ENCODE peak calls at places on chromosomes 13 and 19, in ten cellular contexts. Q is IMR-90; E is cardiac muscle cell; D is T-helper 2 cell; I is CD8-positive, alpha-beta memory T cell; T is Peyer's patch; L is stimulated activated CD4-positive, alpha-beta T cell treated with anti-CD3 and anti-CD28 coated beads, Interleukin-4, amount 100 ng/mL, for 24 hours; S is posterior vena cava; P is NCI-H524; C is NCI-H2107. U is an unnamed sample.

GRCh38 chr19:42124386-42124901 is 7.8 kb downstream of the POU2F2 start:
- DNase-seq in Q (no peak), E (no peak), D (no peak), I (no peak), T (no peak), L (no peak), S (no peak), P (no peak), C (no peak), U (no peak)

GRCh38 chr19:23799321-23799720 is 40.6 kb upstream of the ZNF681 start:
- DNase-seq in Q (no peak), E (peak), D (no peak), I (peak), T (no peak), L (peak), S (no peak), P (no peak), C (no peak), U (no peak)

GRCh38 chr19:2270572-2271515 is 11.1 kb downstream of the PEAK3 start:
- DNase-seq in Q (peak), E (peak), D (peak), I (peak), T (peak), L (peak), S (peak), P (no peak), C (no peak), U (no peak)

GRCh38 chr19:33118643-33119042 is 13.3 kb upstream of the WDR88 start:
- DNase-seq in Q (no peak), E (no peak), D (no peak), I (no peak), T (no peak), L (no peak), S (no peak), P (no peak), C (no peak), U (no peak)

GRCh38 chr19:45901432-45901903 is 945 bp downstream of the MYPOP start:
- DNase-seq in Q (peak), E (peak), D (no peak), I (peak), T (peak), L (no peak), S (no peak), P (no peak), C (no peak), U (no peak)

GRCh38 chr19:13981467-13981866 is 24.7 kb downstream of the RFX1 start:
- DNase-seq in Q (no peak), E (no peak), D (no peak), I (no peak), T (peak), L (no peak), S (no peak), P (no peak), C (no peak), U (no peak)

GRCh38 chr13:32984857-32985626 is 31.2 kb upstream of the KL start:
- DNase-seq in Q (peak), E (no peak), D (no peak), I (no peak), T (no peak), L (no peak), S (no peak), P (no peak), C (no peak), U (no peak)

GRCh38 chr13:19596960-19597361 is 35.6 kb upstream of the TPTE2 start:
- DNase-seq in Q (peak), E (no peak), D (no peak), I (no peak), T (no peak), L (no peak), S (no peak), P (no peak), C (no peak), U (no peak)

GRCh38 chr19:39332293-39332692 is 3.5 kb downstream of the GMFG start:
- DNase-seq in Q (no peak), E (no peak), D (no peak), I (no peak), T (no peak), L (no peak), S (no peak), P (no peak), C (no peak), U (no peak)